ENCODE peak calls at places on chromosomes 13 and 19, in seven cellular contexts. One of them, this sample, is unnamed.
A peak's percentile ranks its signal among the peaks of the same experiment; 100 is the strongest.

GRCh38 chr13:79662882-79663281 is 181.9 kb downstream of the NDFIP2 start:
- DNase-seq in stomach: no peak
- DNase-seq in Caco-2: no peak
- DNase-seq in choroid plexus epithelial cell: peak; percentile 9
- DNase-seq in astrocyte: no peak
- DNase-seq in mammary epithelial cell: no peak
- DNase-seq in breast epithelium: no peak
- DNase-seq in this sample: peak; percentile 33

GRCh38 chr13:94825507-94825906 is 113.2 kb upstream of the SOX21 start:
- DNase-seq in stomach: peak; percentile 33
- DNase-seq in choroid plexus epithelial cell: peak; percentile 75
- DNase-seq in mammary epithelial cell: no peak
- DNase-seq in Caco-2: no peak
- DNase-seq in breast epithelium: peak; percentile 27
- DNase-seq in astrocyte: peak; percentile 14
- DNase-seq in this sample: no peak

GRCh38 chr13:70297219-70297618 is 189.0 kb upstream of the KLHL1 start:
- DNase-seq in astrocyte: no peak
- DNase-seq in choroid plexus epithelial cell: no peak
- DNase-seq in mammary epithelial cell: no peak
- DNase-seq in stomach: no peak
- DNase-seq in breast epithelium: no peak
- DNase-seq in Caco-2: no peak
- DNase-seq in this sample: no peak

GRCh38 chr19:33444238-33444992 is 70.9 kb downstream of the CEBPG start:
- DNase-seq in Caco-2: no peak
- DNase-seq in astrocyte: no peak
- DNase-seq in mammary epithelial cell: no peak
- DNase-seq in choroid plexus epithelial cell: no peak
- DNase-seq in breast epithelium: no peak
- DNase-seq in stomach: no peak
- DNase-seq in this sample: no peak

GRCh38 chr19:46271488-46272197 is 25.2 kb upstream of the HIF3A start:
- DNase-seq in choroid plexus epithelial cell: peak; percentile 94
- DNase-seq in astrocyte: peak; percentile 99
- DNase-seq in breast epithelium: no peak
- DNase-seq in mammary epithelial cell: peak; percentile 87
- DNase-seq in stomach: no peak
- DNase-seq in Caco-2: no peak
- DNase-seq in this sample: no peak

GRCh38 chr13:37492741-37493514 is 105.6 kb downstream of the POSTN start:
- DNase-seq in mammary epithelial cell: peak; percentile 66
- DNase-seq in Caco-2: no peak
- DNase-seq in choroid plexus epithelial cell: peak; percentile 96
- DNase-seq in breast epithelium: peak; percentile 58
- DNase-seq in stomach: no peak
- DNase-seq in astrocyte: peak; percentile 98
- DNase-seq in this sample: no peak

GRCh38 chr13:35144496-35144895 is 202.4 kb downstream of the NBEA start:
- DNase-seq in choroid plexus epithelial cell: no peak
- DNase-seq in breast epithelium: no peak
- DNase-seq in mammary epithelial cell: peak; percentile 27
- DNase-seq in astrocyte: peak; percentile 4
- DNase-seq in stomach: no peak
- DNase-seq in Caco-2: no peak
- DNase-seq in this sample: no peak

GRCh38 chr13:78875792-78876580 is 217.0 kb upstream of the OBI1 start:
- DNase-seq in breast epithelium: no peak
- DNase-seq in stomach: no peak
- DNase-seq in astrocyte: no peak
- DNase-seq in choroid plexus epithelial cell: no peak
- DNase-seq in Caco-2: peak; percentile 18
- DNase-seq in mammary epithelial cell: no peak
- DNase-seq in this sample: no peak

GRCh38 chr19:33302974-33303790 is 848 bp upstream of the CEBPA start:
- DNase-seq in stomach: peak; percentile 62
- DNase-seq in mammary epithelial cell: peak; percentile 54
- DNase-seq in astrocyte: peak; percentile 32
- DNase-seq in choroid plexus epithelial cell: peak; percentile 65
- DNase-seq in Caco-2: peak; percentile 82
- DNase-seq in breast epithelium: peak; percentile 16
- DNase-seq in this sample: peak; percentile 76

GRCh38 chr19:20039203-20039723 is at the start of gene ZNF682:
- DNase-seq in stomach: peak; percentile 97
- DNase-seq in breast epithelium: peak; percentile 98
- DNase-seq in choroid plexus epithelial cell: peak; percentile 97
- DNase-seq in mammary epithelial cell: peak; percentile 93
- DNase-seq in Caco-2: peak; percentile 87
- DNase-seq in astrocyte: peak; percentile 85
- DNase-seq in this sample: peak; percentile 95

GRCh38 chr19:32364040-32364439 is 18.6 kb downstream of the ZNF507 start:
- DNase-seq in astrocyte: no peak
- DNase-seq in choroid plexus epithelial cell: no peak
- DNase-seq in mammary epithelial cell: no peak
- DNase-seq in Caco-2: no peak
- DNase-seq in breast epithelium: no peak
- DNase-seq in stomach: no peak
- DNase-seq in this sample: no peak

GRCh38 chr13:46389985-46390384 is 2.9 kb upstream of the RUBCNL start:
- DNase-seq in stomach: no peak
- DNase-seq in breast epithelium: peak; percentile 60
- DNase-seq in choroid plexus epithelial cell: no peak
- DNase-seq in Caco-2: no peak
- DNase-seq in mammary epithelial cell: peak; percentile 71
- DNase-seq in astrocyte: no peak
- DNase-seq in this sample: peak; percentile 67

GRCh38 chr19:872266-872951 is 12.9 kb downstream of the CFD start:
- DNase-seq in Caco-2: peak; percentile 38
- DNase-seq in breast epithelium: no peak
- DNase-seq in mammary epithelial cell: peak; percentile 21
- DNase-seq in stomach: peak; percentile 68
- DNase-seq in choroid plexus epithelial cell: peak; percentile 43
- DNase-seq in astrocyte: peak; percentile 56
- DNase-seq in this sample: peak; percentile 93

GRCh38 chr13:75299913-75300862 is 181.8 kb downstream of the TBC1D4 start:
- DNase-seq in astrocyte: peak; percentile 55
- DNase-seq in choroid plexus epithelial cell: peak; percentile 60
- DNase-seq in stomach: no peak
- DNase-seq in mammary epithelial cell: peak; percentile 12
- DNase-seq in breast epithelium: no peak
- DNase-seq in Caco-2: no peak
- DNase-seq in this sample: no peak

GRCh38 chr19:42683917-42684513 is 56.3 kb downstream of the PSG3 start:
- DNase-seq in Caco-2: peak; percentile 51
- DNase-seq in breast epithelium: no peak
- DNase-seq in astrocyte: peak; percentile 4
- DNase-seq in stomach: no peak
- DNase-seq in choroid plexus epithelial cell: peak; percentile 63
- DNase-seq in mammary epithelial cell: peak; percentile 11
- DNase-seq in this sample: peak; percentile 24

GRCh38 chr19:9309974-9310446 is 372 bp upstream of the ZNF699 start:
- DNase-seq in Caco-2: no peak
- DNase-seq in astrocyte: no peak
- DNase-seq in mammary epithelial cell: no peak
- DNase-seq in breast epithelium: no peak
- DNase-seq in stomach: peak; percentile 85
- DNase-seq in choroid plexus epithelial cell: peak; percentile 93
- DNase-seq in this sample: peak; percentile 89

GRCh38 chr19:57434386-57435061 is 601 bp upstream of the ZNF749 start:
- DNase-seq in mammary epithelial cell: no peak
- DNase-seq in breast epithelium: no peak
- DNase-seq in stomach: no peak
- DNase-seq in choroid plexus epithelial cell: no peak
- DNase-seq in astrocyte: no peak
- DNase-seq in Caco-2: no peak
- DNase-seq in this sample: no peak

GRCh38 chr19:57437931-57438330 is 2.8 kb downstream of the ZNF749 start:
- DNase-seq in choroid plexus epithelial cell: no peak
- DNase-seq in breast epithelium: no peak
- DNase-seq in stomach: no peak
- DNase-seq in Caco-2: no peak
- DNase-seq in astrocyte: no peak
- DNase-seq in mammary epithelial cell: no peak
- DNase-seq in this sample: no peak

GRCh38 chr19:57435062-57435978 is at the start of gene ZNF749:
- DNase-seq in mammary epithelial cell: peak; percentile 97
- DNase-seq in stomach: peak; percentile 98
- DNase-seq in choroid plexus epithelial cell: peak; percentile 99
- DNase-seq in breast epithelium: peak; percentile 99
- DNase-seq in Caco-2: peak; percentile 98
- DNase-seq in astrocyte: peak; percentile 95
- DNase-seq in this sample: peak; percentile 97

GRCh38 chr19:57438925-57439324 is 3.8 kb downstream of the ZNF749 start:
- DNase-seq in astrocyte: no peak
- DNase-seq in choroid plexus epithelial cell: no peak
- DNase-seq in Caco-2: no peak
- DNase-seq in mammary epithelial cell: no peak
- DNase-seq in breast epithelium: no peak
- DNase-seq in stomach: no peak
- DNase-seq in this sample: no peak

GRCh38 chr19:57436392-57436791 is 1.3 kb downstream of the ZNF749 start:
- DNase-seq in astrocyte: no peak
- DNase-seq in breast epithelium: no peak
- DNase-seq in mammary epithelial cell: no peak
- DNase-seq in choroid plexus epithelial cell: no peak
- DNase-seq in Caco-2: no peak
- DNase-seq in stomach: no peak
- DNase-seq in this sample: no peak
- H3K4me3 ChIP-seq in astrocyte: peak overlapping the region; percentile 92
- H3K4me3 ChIP-seq in breast epithelium: peak overlapping the region; percentile 85
- H3K4me3 ChIP-seq in mammary epithelial cell: peak overlapping the region; percentile 82
- H3K4me3 ChIP-seq in choroid plexus epithelial cell: peak overlapping the region; percentile 91
- H3K4me3 ChIP-seq in Caco-2: peak overlapping the region; percentile 71
- H3K4me3 ChIP-seq in stomach: peak overlapping the region; percentile 85
- H3K4me3 ChIP-seq in this sample: no peak overlapping the region

GRCh38 chr19:3721131-3721899 is 13.1 kb downstream of the TJP3 start:
- DNase-seq in astrocyte: peak; percentile 62
- DNase-seq in choroid plexus epithelial cell: peak; percentile 91
- DNase-seq in mammary epithelial cell: peak; percentile 83
- DNase-seq in breast epithelium: peak; percentile 91
- DNase-seq in Caco-2: peak; percentile 98
- DNase-seq in stomach: peak; percentile 98
- DNase-seq in this sample: peak; percentile 96
- H3K4me3 ChIP-seq in astrocyte: no peak overlapping the region
- H3K4me3 ChIP-seq in choroid plexus epithelial cell: no peak overlapping the region
- H3K4me3 ChIP-seq in mammary epithelial cell: no peak overlapping the region
- H3K4me3 ChIP-seq in breast epithelium: peak overlapping the region; percentile 66
- H3K4me3 ChIP-seq in Caco-2: peak overlapping the region; percentile 57
- H3K4me3 ChIP-seq in stomach: peak overlapping the region; percentile 44
- H3K4me3 ChIP-seq in this sample: peak overlapping the region; percentile 30

DNA sequence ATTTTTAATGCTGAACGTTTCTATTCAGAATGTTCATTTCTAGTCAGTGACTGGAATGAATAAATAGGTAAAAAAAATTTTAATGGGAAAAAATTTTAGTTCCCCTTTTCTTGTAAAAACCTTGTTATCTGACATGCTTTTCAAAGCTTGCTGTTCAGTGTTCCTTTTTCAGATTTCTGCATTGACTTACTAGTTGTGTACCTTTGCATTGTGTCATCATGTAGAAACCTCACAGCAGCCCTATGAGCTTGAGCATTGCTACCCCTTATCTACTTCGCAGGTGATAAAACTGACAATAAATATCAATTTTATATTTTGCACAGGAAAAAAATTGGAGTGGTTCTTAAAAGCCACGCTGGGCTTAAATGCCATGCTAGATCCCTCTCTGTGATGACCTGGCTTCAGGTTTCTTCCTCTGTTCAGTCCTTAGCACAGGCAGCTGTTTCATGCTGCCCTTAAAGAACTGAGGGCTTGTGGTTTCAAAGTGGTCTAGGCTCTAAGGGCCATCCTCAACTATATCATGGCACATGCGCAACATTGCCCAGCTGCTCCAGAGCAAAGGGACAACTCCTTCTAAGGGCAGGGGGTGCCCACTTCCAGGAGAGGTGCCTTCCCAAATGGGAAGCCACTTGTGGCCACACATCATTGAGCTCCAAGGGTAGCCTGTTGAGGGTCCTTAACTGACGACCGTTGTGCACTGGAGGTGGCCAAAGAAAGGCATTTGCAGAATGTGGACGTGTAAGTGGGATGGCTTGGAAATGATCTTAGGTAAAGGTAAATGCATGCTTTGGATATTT is 7.5 kb downstream of the GPR183 start:
- DNase-seq in Caco-2: no peak
- DNase-seq in choroid plexus epithelial cell: no peak
- DNase-seq in mammary epithelial cell: no peak
- DNase-seq in breast epithelium: no peak
- DNase-seq in astrocyte: no peak
- DNase-seq in stomach: no peak
- DNase-seq in this sample: no peak
- H3K4me3 ChIP-seq in Caco-2: no peak overlapping the region
- H3K4me3 ChIP-seq in choroid plexus epithelial cell: no peak overlapping the region
- H3K4me3 ChIP-seq in mammary epithelial cell: no peak overlapping the region
- H3K4me3 ChIP-seq in breast epithelium: no peak overlapping the region
- H3K4me3 ChIP-seq in astrocyte: no peak overlapping the region
- H3K4me3 ChIP-seq in stomach: no peak overlapping the region
- H3K4me3 ChIP-seq in this sample: no peak overlapping the region

DNA sequence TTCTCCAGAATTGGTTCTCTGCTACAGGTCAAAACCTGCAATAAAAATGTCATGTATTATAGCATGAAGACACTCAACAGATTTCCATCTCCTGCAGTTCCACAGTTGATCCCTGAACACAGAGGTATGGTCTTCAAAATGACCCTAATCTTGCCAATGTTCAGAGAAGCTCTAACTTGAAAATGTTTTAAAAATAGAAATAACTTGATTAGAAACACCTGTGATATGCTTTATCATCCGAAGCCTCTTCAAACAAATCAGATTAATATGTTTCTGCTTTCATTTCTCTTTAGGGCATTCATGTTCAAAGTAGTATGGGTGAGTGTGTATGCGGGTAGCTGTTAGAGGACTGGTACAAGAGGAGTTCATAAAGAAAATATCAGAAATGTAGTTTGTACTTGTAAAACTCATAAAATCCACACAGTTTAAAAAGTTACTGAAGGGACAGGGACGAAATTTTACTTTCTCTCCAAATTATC is 60.4 kb downstream of the KCNRG start:
- DNase-seq in Caco-2: no peak
- DNase-seq in astrocyte: no peak
- DNase-seq in breast epithelium: no peak
- DNase-seq in mammary epithelial cell: peak; percentile 38
- DNase-seq in choroid plexus epithelial cell: no peak
- DNase-seq in stomach: no peak
- DNase-seq in this sample: no peak
- H3K4me3 ChIP-seq in Caco-2: no peak overlapping the region
- H3K4me3 ChIP-seq in astrocyte: no peak overlapping the region
- H3K4me3 ChIP-seq in breast epithelium: no peak overlapping the region
- H3K4me3 ChIP-seq in mammary epithelial cell: no peak overlapping the region
- H3K4me3 ChIP-seq in choroid plexus epithelial cell: no peak overlapping the region
- H3K4me3 ChIP-seq in stomach: no peak overlapping the region
- H3K4me3 ChIP-seq in this sample: no peak overlapping the region

GRCh38 chr19:38537071-38537847 is 80.5 kb downstream of the MAP4K1 start:
- DNase-seq in mammary epithelial cell: no peak
- DNase-seq in breast epithelium: no peak
- DNase-seq in astrocyte: no peak
- DNase-seq in stomach: no peak
- DNase-seq in Caco-2: no peak
- DNase-seq in choroid plexus epithelial cell: no peak
- DNase-seq in this sample: no peak
- H3K4me3 ChIP-seq in mammary epithelial cell: no peak overlapping the region
- H3K4me3 ChIP-seq in breast epithelium: no peak overlapping the region
- H3K4me3 ChIP-seq in astrocyte: no peak overlapping the region
- H3K4me3 ChIP-seq in stomach: no peak overlapping the region
- H3K4me3 ChIP-seq in Caco-2: no peak overlapping the region
- H3K4me3 ChIP-seq in choroid plexus epithelial cell: no peak overlapping the region
- H3K4me3 ChIP-seq in this sample: no peak overlapping the region